ENCODE peak calls at places on chromosomes 16 and 17, in five cellular contexts. M is effector memory CD8-positive, alpha-beta T cell; F is substantia nigra; T is activated naive CD4-positive, alpha-beta T cell treated with anti-CD3 and anti-CD28 coated beads, Interleukin-2, amount 10 ng/mL, durations not matched to agents 7 days and 5 days; R is NCI-H774. E is an unnamed sample.

GRCh38 chr17:3980381-3980975 is 16.2 kb upstream of the ATP2A3 start:
- DNase-seq in M (no peak), F (no peak), T (no peak), R (no peak), E (no peak)

GRCh38 chr16:79265701-79266100 is 334.8 kb downstream of the MAF start:
- DNase-seq in M (no peak), F (no peak), T (no peak), R (no peak), E (no peak)

GRCh38 chr17:82272495-82273326 is 789 bp downstream of the CSNK1D start:
- DNase-seq in M (no peak), F (peak), T (peak), R (peak), E (no peak)

GRCh38 chr17:45841883-45842525 is 2.7 kb upstream of the SPPL2C start:
- DNase-seq in M (no peak), F (no peak), T (no peak), R (peak), E (no peak)

GRCh38 chr16:74936902-74937560 is 47.9 kb downstream of the WDR59 start:
- DNase-seq in M (no peak), F (no peak), T (no peak), R (no peak), E (peak)

GRCh38 chr17:29575511-29576213 is 7.2 kb downstream of the TP53I13 start:
- DNase-seq in M (no peak), F (no peak), T (peak), R (no peak), E (no peak)

GRCh38 chr17:72120878-72121163 is at the start of gene SOX9:
- DNase-seq in M (no peak), F (no peak), T (no peak), R (peak), E (peak)

GRCh38 chr17:3914319-3914685 is 2.0 kb downstream of the P2RX1 start:
- DNase-seq in M (no peak), F (no peak), T (no peak), R (no peak), E (no peak)

GRCh38 chr17:76540381-76541300 is 797 bp downstream of the PRCD start:
- DNase-seq in M (no peak), F (peak), T (peak), R (peak), E (peak)